ENCODE peak calls at places on chromosome 16, in eight cellular contexts. A is anterior cingulate cortex; T is stimulated activated CD4-positive, alpha-beta T cell treated with anti-CD3 and anti-CD28 coated beads, Interleukin-4, amount 100 ng/mL, for 1 hour; D is Caco-2; B is astrocyte of the spinal cord; J is activated CD4-positive, alpha-beta T cell treated with anti-CD3 and anti-CD28 coated beads, Interleukin-2, amount 10 ng/mL, durations not matched to agents 24 days and 14 days; P is KG1; G is neural crest cell. F is an unnamed sample.

GRCh38 chr16:4507588-4508345 is 30.8 kb downstream of the CDIP1 start:
- DNase-seq in J (no peak), A (no peak), T (no peak), G (no peak), P (no peak), D (no peak), B (no peak), F (no peak)

GRCh38 chr16:11308493-11309283 is 27.6 kb upstream of the PRM1 start:
- DNase-seq in T (no peak), A (no peak), P (no peak), D (no peak), G (no peak), B (no peak), J (no peak), F (no peak)

GRCh38 chr16:49855280-49855821 is 561 bp downstream of the ZNF423 start:
- DNase-seq in B (peak), D (peak), G (peak), T (peak), A (peak), P (no peak), J (peak), F (peak)

GRCh38 chr16:4574919-4575705 is 19.0 kb downstream of the C16orf96 start:
- DNase-seq in B (no peak), D (no peak), P (peak), G (no peak), J (no peak), T (no peak), A (no peak), F (no peak)

GRCh38 chr16:11321662-11322061 is 23.6 kb upstream of the RMI2 start:
- DNase-seq in T (no peak), J (no peak), A (no peak), P (no peak), G (no peak), D (no peak), B (no peak), F (no peak)

GRCh38 chr16:53529529-53529928 is 26.5 kb upstream of the AKTIP start:
- DNase-seq in D (no peak), A (no peak), P (no peak), B (no peak), J (no peak), G (no peak), T (no peak), F (no peak)

GRCh38 chr16:11050954-11051353 is 106.6 kb downstream of the CLEC16A start:
- DNase-seq in B (no peak), G (no peak), P (no peak), J (no peak), D (no peak), T (no peak), A (no peak), F (no peak)

GRCh38 chr16:85353839-85354622 is 241.8 kb upstream of the CIBAR2 start:
- DNase-seq in P (no peak), T (no peak), B (no peak), D (peak), J (no peak), G (no peak), A (no peak), F (no peak)

GRCh38 chr16:3548859-3549258 is 28.3 kb downstream of the NLRC3 start:
- DNase-seq in J (no peak), T (no peak), D (no peak), B (no peak), G (no peak), P (no peak), A (no peak), F (no peak)

GRCh38 chr16:66335704-66336329 is 30.7 kb upstream of the CDH5 start:
- DNase-seq in B (peak), P (no peak), D (no peak), J (no peak), A (peak), G (no peak), T (no peak), F (no peak)

GRCh38 chr16:23145186-23145585 is 4.1 kb downstream of the USP31 start:
- DNase-seq in P (no peak), D (no peak), B (peak), J (no peak), T (no peak), G (no peak), A (no peak), F (no peak)

GRCh38 chr16:30884760-30885159 is 9.1 kb downstream of the BCL7C start:
- DNase-seq in T (no peak), A (no peak), G (no peak), P (no peak), D (no peak), B (no peak), J (no peak), F (no peak)

GRCh38 chr16:86343111-86343642 is 167.2 kb upstream of the FOXF1 start:
- DNase-seq in T (no peak), P (no peak), G (no peak), J (no peak), D (peak), B (peak), A (no peak), F (no peak)

GRCh38 chr16:8928467-8928957 is 35.2 kb downstream of the USP7 start:
- DNase-seq in D (no peak), P (no peak), T (peak), B (no peak), J (no peak), G (no peak), A (no peak), F (no peak)

GRCh38 chr16:86171329-86171728 is 272.4 kb downstream of the IRF8 start:
- DNase-seq in D (no peak), G (no peak), A (no peak), J (no peak), P (no peak), B (no peak), T (no peak), F (no peak)

GRCh38 chr16:17471745-17472075 is 950 bp upstream of the XYLT1 start:
- DNase-seq in A (no peak), J (no peak), B (peak), T (no peak), D (no peak), P (no peak), G (no peak), F (no peak)

GRCh38 chr16:88743693-88744519 is 37.6 kb downstream of the CTU2 start:
- DNase-seq in G (peak), T (peak), P (no peak), D (peak), J (peak), B (peak), A (peak), F (peak)

GRCh38 chr16:89961920-89962319 is 13.4 kb downstream of the DEF8 start:
- DNase-seq in P (no peak), B (no peak), G (no peak), A (no peak), T (no peak), D (no peak), J (no peak), F (no peak)

GRCh38 chr16:57026778-57027062 is 37.4 kb downstream of the NLRC5 start:
- DNase-seq in T (no peak), G (no peak), B (no peak), A (no peak), D (peak), P (no peak), J (no peak), F (no peak)

GRCh38 chr16:78770353-78771091 is 671.1 kb downstream of the WWOX start:
- DNase-seq in G (peak), J (peak), D (peak), A (peak), P (peak), B (no peak), T (peak), F (peak)

GRCh38 chr16:19284207-19284606 is 1.3 kb upstream of the CLEC19A start:
- DNase-seq in A (peak), T (no peak), G (no peak), J (no peak), D (no peak), P (no peak), B (peak), F (no peak)

GRCh38 chr16:12800751-12801308 is 2.9 kb downstream of the CPPED1 start:
- DNase-seq in T (no peak), G (no peak), A (no peak), P (no peak), D (no peak), B (no peak), J (no peak), F (no peak)

GRCh38 chr16:55294129-55294528 is 29.9 kb upstream of the IRX6 start:
- DNase-seq in A (no peak), J (no peak), D (no peak), T (no peak), P (no peak), G (no peak), B (no peak), F (no peak)

GRCh38 chr16:82655315-82655714 is 28.5 kb downstream of the CDH13 start:
- DNase-seq in T (peak), B (peak), J (peak), P (peak), A (no peak), D (no peak), G (no peak), F (no peak)

GRCh38 chr16:51392651-51393187 is 241.6 kb upstream of the SALL1 start:
- DNase-seq in G (peak), T (no peak), J (no peak), A (no peak), P (no peak), D (no peak), B (peak), F (peak)

GRCh38 chr16:85716680-85717038 is 27.9 kb upstream of the GINS2 start:
- DNase-seq in A (peak), G (no peak), J (no peak), B (no peak), T (no peak), P (no peak), D (no peak), F (no peak)

GRCh38 chr16:71214771-71215381 is 15.6 kb downstream of the HYDIN start:
- DNase-seq in P (no peak), T (no peak), A (no peak), D (no peak), J (no peak), G (no peak), B (no peak), F (no peak)

GRCh38 chr16:79008036-79008868 is 592.3 kb downstream of the MAF start:
- DNase-seq in P (no peak), D (no peak), J (no peak), G (no peak), T (no peak), B (no peak), A (no peak), F (no peak)

GRCh38 chr16:86789621-86790051 is 211.3 kb downstream of the FOXL1 start:
- DNase-seq in A (no peak), D (no peak), P (no peak), T (no peak), B (peak), G (no peak), J (no peak), F (no peak)

GRCh38 chr16:2507052-2507678 is 6.6 kb upstream of the ATP6V0C start:
- DNase-seq in B (no peak), T (no peak), J (no peak), D (no peak), P (peak), A (no peak), G (no peak), F (no peak)

GRCh38 chr16:28863929-28864886 is 565 bp downstream of the SH2B1 start:
- DNase-seq in J (peak), T (no peak), B (peak), A (no peak), G (no peak), P (no peak), D (no peak), F (no peak)

GRCh38 chr16:50622029-50622428 is 59.1 kb downstream of the SNX20 start:
- DNase-seq in G (no peak), T (no peak), A (no peak), P (no peak), D (no peak), B (no peak), J (no peak), F (no peak)

F was measured in glutamatergic neuron.